ENCODE peak calls at places on chromosomes 16 and 17, in ten cellular contexts. F is stomach, N is NCI-H460, O is SK-N-SH, X is nephron progenitor cell, W is skeletal muscle cell, T is GM20000, C is iPS DF 19.7, Y is substantia nigra, J is thoracic aorta. K is an unnamed sample.

GRCh38 chr16:57089406-57089805 is 3.0 kb upstream of the CPNE2 start:
- DNase-seq in O (no peak), W (no peak), T (no peak), Y (no peak), J (no peak), X (no peak), F (no peak), N (no peak), C (no peak), K (no peak)

GRCh38 chr17:18018411-18018921 is 20.5 kb downstream of the ATPAF2 start:
- DNase-seq in F (no peak), O (no peak), Y (no peak), C (no peak), N (no peak), W (no peak), T (no peak), J (no peak), X (no peak), K (no peak)

GRCh38 chr16:88900653-88901052 is 34.2 kb upstream of the PABPN1L start:
- DNase-seq in N (no peak), C (no peak), Y (no peak), T (no peak), X (no peak), W (no peak), J (no peak), O (no peak), F (no peak), K (no peak)

GRCh38 chr17:34990921-34991365 is 10.6 kb downstream of the LIG3 start:
- DNase-seq in O (no peak), J (no peak), N (no peak), X (no peak), W (no peak), F (peak), C (no peak), Y (no peak), T (no peak), K (no peak)

GRCh38 chr17:29933379-29933778 is 3.4 kb upstream of the SSH2 start:
- DNase-seq in Y (no peak), C (no peak), O (no peak), J (no peak), T (no peak), F (no peak), N (peak), X (no peak), W (no peak), K (no peak)

GRCh38 chr16:49586466-49586865 is 212.9 kb downstream of the C16orf78 start:
- DNase-seq in F (no peak), X (no peak), N (no peak), O (no peak), J (no peak), Y (no peak), T (no peak), C (no peak), W (no peak), K (no peak)

GRCh38 chr16:85891033-85891775 is 7.8 kb upstream of the IRF8 start:
- DNase-seq in O (no peak), X (no peak), W (no peak), T (no peak), N (no peak), J (no peak), C (no peak), Y (no peak), F (peak), K (no peak)

GRCh38 chr17:70332811-70333210 is 163.5 kb downstream of the KCNJ2 start:
- DNase-seq in Y (no peak), J (no peak), C (no peak), O (no peak), W (no peak), T (no peak), N (no peak), F (no peak), X (no peak), K (no peak)

GRCh38 chr17:38591759-38592241 is 14.0 kb downstream of the SRCIN1 start:
- DNase-seq in X (no peak), N (no peak), Y (no peak), T (no peak), W (no peak), J (no peak), F (no peak), C (no peak), O (peak), K (no peak)

GRCh38 chr16:35463358-35463757 is 2003.9 kb downstream of the TP53TG3F start:
- DNase-seq in T (no peak), F (no peak), Y (no peak), W (no peak), C (no peak), X (no peak), N (no peak), O (no peak), J (no peak), K (no peak)

GRCh38 chr17:61452301-61453290 is at the start of gene TBX4:
- DNase-seq in W (no peak), X (peak), F (no peak), C (no peak), T (no peak), J (no peak), O (no peak), Y (no peak), N (no peak), K (no peak)

GRCh38 chr17:50841949-50842354 is 6.6 kb downstream of the WFIKKN2 start:
- DNase-seq in X (peak), T (peak), F (peak), Y (peak), J (no peak), C (no peak), O (peak), W (no peak), N (peak), K (no peak)

GRCh38 chr16:85665929-85666328 is 22.8 kb downstream of the GINS2 start:
- DNase-seq in F (no peak), Y (no peak), X (no peak), J (no peak), O (no peak), C (no peak), N (no peak), W (no peak), T (no peak), K (no peak)

GRCh38 chr16:86104537-86105048 is 205.6 kb downstream of the IRF8 start:
- DNase-seq in X (no peak), N (no peak), F (no peak), O (no peak), J (no peak), Y (no peak), C (no peak), W (no peak), T (no peak), K (no peak)